ENCODE peak calls at places on chromosomes 5 and 9, in seven cellular contexts. K is HCEC 1CT, J is hippocampal formation, X is G401, Z is fibroblast of the conjunctiva, V is breast epithelium, Y is NCI-H1092. T is an unnamed sample.

GRCh38 chr9:93065321-93065720 is 6.8 kb downstream of the SUSD3 start:
- DNase-seq in K (no peak), J (no peak), X (no peak), Z (no peak), V (no peak), Y (no peak), T (peak; percentile 76)

GRCh38 chr9:77598961-77599360 is 49.2 kb downstream of the GNA14 start:
- DNase-seq in K (no peak), J (no peak), X (no peak), Z (no peak), V (no peak), Y (no peak), T (no peak)

GRCh38 chr5:77230727-77231469 is 20.4 kb downstream of the PDE8B start:
- DNase-seq in K (no peak), J (no peak), X (no peak), Z (no peak), V (no peak), Y (no peak), T (no peak)

GRCh38 chr9:5592904-5593303 is 36.0 kb upstream of the RIC1 start:
- DNase-seq in K (peak; percentile 27), J (no peak), X (no peak), Z (no peak), V (no peak), Y (no peak), T (no peak)

GRCh38 chr9:21001581-21001980 is 29.9 kb downstream of the HACD4 start:
- DNase-seq in K (no peak), J (no peak), X (no peak), Z (no peak), V (no peak), Y (no peak), T (no peak)

GRCh38 chr9:84139296-84140100 is 158.9 kb downstream of the RMI1 start:
- DNase-seq in K (no peak), J (peak; percentile 55), X (peak; percentile 81), Z (peak; percentile 51), V (peak; percentile 44), Y (peak; percentile 81), T (peak; percentile 54)

GRCh38 chr5:1167728-1168709 is 33.4 kb upstream of the SLC6A19 start:
- DNase-seq in K (peak; percentile 59), J (peak; percentile 50), X (peak; percentile 73), Z (peak; percentile 43), V (peak; percentile 66), Y (peak; percentile 58), T (peak; percentile 97)

GRCh38 chr5:23025604-23026003 is 172.5 kb upstream of the CDH12 start:
- DNase-seq in K (no peak), J (no peak), X (no peak), Z (no peak), V (no peak), Y (no peak), T (no peak)

GRCh38 chr9:16031971-16032370 is 479.1 kb downstream of the CCDC171 start:
- DNase-seq in K (no peak), J (no peak), X (no peak), Z (no peak), V (no peak), Y (no peak), T (no peak)

GRCh38 chr9:129038109-129038852 is 1.9 kb downstream of the MIGA2 start:
- DNase-seq in K (no peak), J (no peak), X (no peak), Z (no peak), V (no peak), Y (no peak), T (peak; percentile 74)

GRCh38 chr9:106966481-106966880 is 103.5 kb downstream of the ZNF462 start:
- DNase-seq in K (no peak), J (no peak), X (no peak), Z (no peak), V (no peak), Y (no peak), T (no peak)

GRCh38 chr9:122347348-122348287 is 23.2 kb upstream of the PTGS1 start:
- DNase-seq in K (peak; percentile 47), J (no peak), X (peak; percentile 33), Z (no peak), V (no peak), Y (no peak), T (peak; percentile 86)

GRCh38 chr5:463952-464351 is 21.0 kb downstream of the EXOC3 start:
- DNase-seq in K (no peak), J (no peak), X (no peak), Z (no peak), V (no peak), Y (no peak), T (no peak)

GRCh38 chr5:10607023-10607665 is 43.3 kb downstream of the ANKRD33B start:
- DNase-seq in K (no peak), J (no peak), X (no peak), Z (no peak), V (no peak), Y (no peak), T (no peak)

GRCh38 chr9:87792831-87793288 is 66.9 kb downstream of the CTSL start:
- DNase-seq in K (peak; percentile 98), J (no peak), X (no peak), Z (peak; percentile 88), V (peak; percentile 19), Y (no peak), T (peak; percentile 94)

GRCh38 chr5:109455598-109456096 is 45.9 kb upstream of the PJA2 start:
- DNase-seq in K (peak; percentile 99), J (no peak), X (peak; percentile 10), Z (peak; percentile 83), V (peak; percentile 85), Y (no peak), T (peak; percentile 90)

T was measured in osteoblast.